ENCODE peak calls at places on chromosomes 1 and 21, in six cellular contexts. C is T-helper 2 cell; Q is activated CD8-positive, alpha-beta T cell treated with anti-CD3 and anti-CD28 coated beads, Interleukin-2, amount 10 ng/mL, durations not matched to agents 7 days and 5 days; U is midbrain; X is stimulated activated CD4-positive, alpha-beta T cell treated with anti-CD3 and anti-CD28 coated beads, Interleukin-2, amount 100 ng/mL, for 48 hours; T is EH. Y is an unnamed sample.

GRCh38 chr1:89953072-89953626 is 41.8 kb upstream of the ZNF326 start:
- DNase-seq in C (peak; percentile 89), Q (peak; percentile 33), U (no peak), X (peak; percentile 19), T (peak; percentile 93), Y (peak; percentile 96)

GRCh38 chr21:37060296-37060695 is 12.6 kb downstream of the PIGP start:
- DNase-seq in C (peak; percentile 6), Q (no peak), U (no peak), X (no peak), T (peak; percentile 96), Y (peak; percentile 80)

GRCh38 chr1:186212574-186213224 is 162.4 kb downstream of the TPR start:
- DNase-seq in C (peak; percentile 47), Q (peak; percentile 39), U (peak; percentile 77), X (no peak), T (peak; percentile 92), Y (peak; percentile 62)

GRCh38 chr1:71179997-71180396 is 99.2 kb upstream of the ZRANB2 start:
- DNase-seq in C (no peak), Q (no peak), U (no peak), X (no peak), T (no peak), Y (no peak)

GRCh38 chr1:165699577-165699976 is 1.2 kb upstream of the ALDH9A1 start:
- DNase-seq in C (peak; percentile 13), Q (no peak), U (no peak), X (no peak), T (no peak), Y (no peak)

GRCh38 chr1:40861227-40862003 is 748 bp downstream of the CITED4 start:
- DNase-seq in C (peak; percentile 59), Q (peak; percentile 51), U (no peak), X (peak; percentile 15), T (peak; percentile 62), Y (no peak)

GRCh38 chr1:54245501-54245900 is 45.5 kb downstream of the MRPL37 start:
- DNase-seq in C (no peak), Q (no peak), U (no peak), X (no peak), T (peak; percentile 28), Y (no peak)

GRCh38 chr1:43979528-43980254 is 681 bp downstream of the B4GALT2 start:
- DNase-seq in C (peak; percentile 19), Q (peak; percentile 44), U (no peak), X (no peak), T (peak; percentile 69), Y (peak; percentile 39)

GRCh38 chr1:27403065-27403726 is 10.8 kb downstream of the GPR3 start:
- DNase-seq in C (no peak), Q (peak; percentile 46), U (peak; percentile 26), X (no peak), T (peak; percentile 63), Y (no peak)

GRCh38 chr1:174118726-174119125 is 40.6 kb upstream of the RABGAP1L start:
- DNase-seq in C (no peak), Q (no peak), U (no peak), X (no peak), T (no peak), Y (no peak)

GRCh38 chr21:46189213-46189958 is 5.1 kb upstream of the SPATC1L start:
- DNase-seq in C (no peak), Q (no peak), U (peak; percentile 17), X (no peak), T (peak; percentile 71), Y (no peak)